ENCODE peak calls at places on chromosomes 2 and 18, in six cellular contexts. K is colonic mucosa, F is DND-41, O is A549, R is hepatocyte, H is esophagus squamous epithelium. N is an unnamed sample.

GRCh38 chr2:161938335-161938734 is 135.7 kb downstream of the DPP4 start:
- DNase-seq in K (no peak), F (no peak), O (no peak), R (no peak), H (no peak), N (no peak)

GRCh38 chr2:229714080-229714735 is at the start of gene DNER:
- DNase-seq in K (peak), F (no peak), O (peak), R (peak), H (no peak), N (peak)

GRCh38 chr2:200138386-200139184 is 167.9 kb upstream of the SPATS2L start:
- DNase-seq in K (no peak), F (no peak), O (no peak), R (no peak), H (no peak), N (no peak)

GRCh38 chr2:156826342-156826933 is 390.3 kb downstream of the GPD2 start:
- DNase-seq in K (no peak), F (no peak), O (no peak), R (peak), H (no peak), N (no peak)

GRCh38 chr18:57585846-57586242 is 658 bp downstream of the FECH start:
- DNase-seq in K (no peak), F (no peak), O (no peak), R (no peak), H (no peak), N (peak)

GRCh38 chr18:37667836-37668235 is 102.2 kb upstream of the CELF4 start:
- DNase-seq in K (no peak), F (no peak), O (no peak), R (no peak), H (no peak), N (no peak)

GRCh38 chr2:189370719-189371118 is 70.6 kb upstream of the WDR75 start:
- DNase-seq in K (no peak), F (no peak), O (no peak), R (no peak), H (no peak), N (no peak)

GRCh38 chr2:222296911-222297599 is 1.7 kb downstream of the PAX3 start:
- DNase-seq in K (no peak), F (no peak), O (no peak), R (no peak), H (no peak), N (no peak)

GRCh38 chr2:106972782-106973181 is 86.8 kb upstream of the ST6GAL2 start:
- DNase-seq in K (no peak), F (no peak), O (no peak), R (no peak), H (no peak), N (no peak)

GRCh38 chr2:106975641-106976040 is 89.7 kb upstream of the ST6GAL2 start:
- DNase-seq in K (no peak), F (no peak), O (no peak), R (no peak), H (no peak), N (no peak)

GRCh38 chr2:106969777-106970176 is 83.8 kb upstream of the ST6GAL2 start:
- DNase-seq in K (no peak), F (no peak), O (no peak), R (no peak), H (no peak), N (no peak)

GRCh38 chr2:106974891-106975290 is 88.9 kb upstream of the ST6GAL2 start:
- DNase-seq in K (no peak), F (no peak), O (no peak), R (no peak), H (no peak), N (no peak)

GRCh38 chr2:106970471-106971261 is 84.7 kb upstream of the ST6GAL2 start:
- DNase-seq in K (no peak), F (no peak), O (peak), R (no peak), H (no peak), N (no peak)
- TF ChIP-seq CTCF in K (no peak), F (no peak), O (no peak), R (no peak), H (no peak), N (no peak)

DNA sequence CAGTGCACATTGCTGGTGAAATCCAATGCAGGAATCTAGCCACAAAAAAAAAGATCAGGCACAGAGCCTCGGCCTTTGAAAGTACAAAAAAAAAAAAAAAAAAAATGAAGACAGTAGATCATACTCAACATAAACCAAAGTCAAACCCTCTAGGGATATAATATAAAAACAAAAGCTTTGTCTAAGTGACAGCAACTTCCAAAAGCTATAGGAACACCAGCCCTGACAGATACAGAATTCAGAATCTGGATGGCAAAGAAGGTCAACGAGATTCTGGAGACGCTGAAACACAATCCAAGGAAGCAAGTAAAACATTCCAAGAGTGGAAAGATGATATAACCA is 54.0 kb upstream of the SCN1A start:
- DNase-seq in K (no peak), F (no peak), O (no peak), R (no peak), H (no peak), N (no peak)
- TF ChIP-seq CTCF in K (no peak), F (peak), O (peak), R (no peak), H (no peak), N (peak)

DNA sequence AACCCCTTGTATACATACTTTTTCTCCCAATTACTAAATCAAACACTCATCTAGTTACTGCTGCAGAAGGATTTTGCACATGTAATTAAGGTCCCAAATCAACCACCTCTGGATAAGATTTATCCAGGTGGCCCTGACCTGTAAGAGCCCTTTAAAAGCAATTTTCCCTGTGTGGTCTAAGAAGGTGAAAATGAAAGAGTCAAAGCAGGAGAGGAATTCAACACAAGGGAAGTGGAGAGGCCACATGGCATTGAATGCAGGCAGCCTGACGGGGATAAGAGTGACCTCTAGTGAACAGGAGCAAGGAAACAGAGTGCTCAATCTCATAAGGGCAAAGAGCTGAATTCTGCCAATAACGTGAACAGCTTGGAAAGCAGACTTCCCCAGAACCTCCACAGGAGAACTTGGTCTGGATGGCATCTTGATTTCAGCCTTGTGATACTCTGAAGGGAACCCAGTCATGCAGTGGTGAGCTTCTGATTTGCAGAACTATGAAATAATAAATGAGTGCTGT is 27.2 kb downstream of the PPP3R1 start:
- DNase-seq in K (peak), F (no peak), O (peak), R (peak), H (no peak), N (peak)
- TF ChIP-seq CTCF in K (no peak), F (peak), O (peak), R (peak), H (no peak), N (no peak)

GRCh38 chr2:46198164-46198883 is 98.9 kb upstream of the EPAS1 start:
- DNase-seq in K (no peak), F (no peak), O (no peak), R (no peak), H (no peak), N (no peak)

GRCh38 chr2:46200861-46201605 is 96.2 kb upstream of the EPAS1 start:
- DNase-seq in K (no peak), F (peak), O (no peak), R (no peak), H (no peak), N (no peak)

GRCh38 chr2:46202453-46202852 is 94.8 kb upstream of the EPAS1 start:
- DNase-seq in K (no peak), F (no peak), O (no peak), R (no peak), H (no peak), N (no peak)

GRCh38 chr2:46198931-46199330 is 98.3 kb upstream of the EPAS1 start:
- DNase-seq in K (no peak), F (no peak), O (no peak), R (no peak), H (no peak), N (no peak)

DNA sequence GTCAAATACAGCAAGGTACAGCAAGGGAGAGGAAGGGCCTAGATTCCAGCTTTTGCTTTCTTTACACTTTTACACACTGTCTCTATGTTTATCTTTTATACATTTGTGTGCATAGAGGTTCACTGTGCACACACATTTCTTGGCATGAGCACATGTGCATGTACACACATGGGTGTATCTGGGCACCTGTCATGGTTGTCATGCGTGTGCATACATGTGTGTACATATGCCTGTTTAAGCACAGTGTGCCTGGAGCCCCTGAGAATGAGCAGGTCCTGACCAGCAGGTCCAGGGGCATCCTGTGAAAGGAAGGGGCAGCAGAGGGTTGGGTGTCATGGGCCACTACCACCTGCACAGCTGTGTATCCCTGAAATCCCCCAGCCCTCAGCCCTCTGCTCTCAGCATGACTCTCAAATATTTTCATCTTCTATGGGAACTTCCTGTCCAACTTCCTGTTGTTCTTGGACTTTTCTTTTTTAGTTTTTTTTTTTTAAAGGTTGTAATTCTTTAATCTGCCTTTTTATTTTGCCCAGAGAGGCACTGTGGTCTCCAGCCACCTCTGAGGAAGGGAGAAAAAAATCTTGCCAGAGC is 97.0 kb upstream of the EPAS1 start:
- DNase-seq in K (no peak), F (peak), O (no peak), R (no peak), H (no peak), N (no peak)
- TF ChIP-seq CTCF in K (no peak), F (peak), O (no peak), R (no peak), H (no peak), N (no peak)

GRCh38 chr2:176818653-176819052 is 393.9 kb upstream of the HNRNPA3 start:
- DNase-seq in K (no peak), F (no peak), O (no peak), R (no peak), H (no peak), N (no peak)

GRCh38 chr2:176814274-176814673 is 398.3 kb upstream of the HNRNPA3 start:
- DNase-seq in K (no peak), F (no peak), O (no peak), R (peak), H (no peak), N (no peak)

GRCh38 chr2:176813526-176814179 is 398.9 kb upstream of the HNRNPA3 start:
- DNase-seq in K (no peak), F (no peak), O (no peak), R (peak), H (no peak), N (no peak)

GRCh38 chr2:176814740-176815367 is 397.7 kb upstream of the HNRNPA3 start:
- DNase-seq in K (no peak), F (no peak), O (peak), R (peak), H (no peak), N (peak)

GRCh38 chr2:176817061-176817565 is 395.5 kb upstream of the HNRNPA3 start:
- DNase-seq in K (no peak), F (no peak), O (no peak), R (peak), H (no peak), N (peak)
- TF ChIP-seq CTCF in K (no peak), F (no peak), O (no peak), R (peak), H (no peak), N (peak)

GRCh38 chr2:126381081-126381480 is 274.9 kb upstream of the GYPC start:
- DNase-seq in K (no peak), F (no peak), O (no peak), R (no peak), H (no peak), N (no peak)
- TF ChIP-seq CTCF in K (no peak), F (no peak), O (no peak), R (no peak), H (no peak), N (no peak)

DNA sequence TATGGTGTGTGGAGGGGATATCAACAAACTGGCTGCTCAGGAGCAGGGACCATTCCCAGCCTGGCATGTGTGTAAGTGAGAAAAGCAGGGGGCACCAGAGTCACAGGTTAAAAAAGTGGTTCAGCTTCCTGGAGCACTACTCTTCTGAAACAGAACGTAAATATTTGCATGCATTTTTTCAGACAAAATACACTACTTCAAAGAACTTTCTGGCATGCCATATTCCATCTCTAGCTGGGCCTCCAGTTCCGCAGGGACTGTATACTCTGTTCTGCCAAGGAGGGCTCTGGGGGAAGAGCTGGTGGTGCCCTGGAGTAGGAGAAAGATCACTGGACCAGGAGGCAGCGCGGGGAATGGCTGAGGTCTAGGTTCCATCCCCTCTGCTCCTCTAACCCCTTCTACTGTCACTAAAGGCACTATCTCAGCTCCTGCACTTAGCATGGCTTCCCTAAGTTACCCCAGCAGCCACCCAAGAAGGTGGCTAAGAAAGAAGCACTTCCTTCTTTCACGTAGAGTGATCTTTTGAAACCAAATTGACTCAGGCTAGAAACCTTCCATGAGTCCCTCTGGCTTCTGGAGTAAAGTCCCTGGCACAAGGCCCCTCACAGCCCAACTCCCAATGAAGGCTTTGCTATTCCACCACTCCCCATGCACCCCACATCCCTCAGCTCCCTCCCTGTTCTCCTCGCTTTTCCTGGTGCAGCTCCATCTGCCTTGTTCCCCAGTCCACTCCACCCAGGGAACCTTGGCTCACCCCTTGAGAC is 57.6 kb upstream of the CABLES1 start:
- DNase-seq in K (no peak), F (no peak), O (peak), R (peak), H (no peak), N (peak)
- TF ChIP-seq CTCF in K (peak), F (peak), O (peak), R (peak), H (peak), N (no peak)

GRCh38 chr2:63159262-63159661 is 108.6 kb downstream of the OTX1 start:
- DNase-seq in K (no peak), F (no peak), O (no peak), R (no peak), H (no peak), N (no peak)

DNA sequence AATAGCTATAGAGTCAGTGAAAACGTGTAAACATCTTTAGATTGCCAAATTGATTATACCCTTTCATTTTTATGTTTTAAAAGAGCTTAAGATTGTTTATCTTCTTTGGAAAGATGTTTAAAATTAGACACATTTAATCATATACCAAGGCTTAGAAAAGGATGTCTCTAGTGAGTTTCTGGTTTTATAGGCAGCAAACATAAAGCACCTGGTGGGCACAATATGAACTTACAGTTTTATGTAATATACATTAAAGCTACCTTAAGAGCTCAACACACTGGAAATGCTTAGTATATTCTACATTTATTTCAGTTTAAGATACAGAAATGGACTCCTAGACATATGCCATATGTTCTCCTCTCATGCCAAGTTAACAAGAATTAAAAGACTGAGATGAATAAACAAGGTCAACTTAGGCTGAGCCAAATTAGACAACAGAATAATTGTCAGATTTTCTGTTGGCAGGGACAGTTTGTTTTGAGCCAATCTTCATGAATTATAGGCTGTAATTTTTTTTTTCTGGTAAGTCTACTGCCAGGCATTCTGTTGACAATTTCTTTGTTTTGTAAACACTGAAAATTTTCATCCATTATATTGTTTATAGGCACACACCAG is 112.7 kb downstream of the OTX1 start:
- DNase-seq in K (no peak), F (no peak), O (no peak), R (peak), H (no peak), N (no peak)
- TF ChIP-seq CTCF in K (no peak), F (peak), O (no peak), R (no peak), H (no peak), N (no peak)